ENCODE peak calls at places on chromosome 9, in nine cellular contexts. One of them, this sample, is unnamed. For H3K27me3, the result is how much of the 10 kb centered on the place peaks cover.

GRCh38 chr9:121743441-121744001 is 92.1 kb downstream of the DAB2IP start:
- DNase-seq in tibial artery: peak
- DNase-seq in stomach: peak
- DNase-seq in A673: no peak
- DNase-seq in HCT116: peak
- DNase-seq in brain microvascular endothelial cell: peak
- DNase-seq in endothelial cell of umbilical vein: peak
- DNase-seq in psoas muscle: peak
- DNase-seq in upper lobe of right lung: peak
- DNase-seq in this sample: peak

GRCh38 chr9:124752967-124753366 is 18.1 kb downstream of the NR6A1 start:
- DNase-seq in tibial artery: no peak
- DNase-seq in stomach: no peak
- DNase-seq in A673: no peak
- DNase-seq in HCT116: no peak
- DNase-seq in brain microvascular endothelial cell: no peak
- DNase-seq in endothelial cell of umbilical vein: no peak
- DNase-seq in psoas muscle: no peak
- DNase-seq in upper lobe of right lung: no peak
- DNase-seq in this sample: no peak

GRCh38 chr9:73155389-73155788 is 3.7 kb downstream of the ANXA1 start:
- DNase-seq in tibial artery: no peak
- DNase-seq in stomach: no peak
- DNase-seq in A673: peak
- DNase-seq in HCT116: no peak
- DNase-seq in brain microvascular endothelial cell: no peak
- DNase-seq in endothelial cell of umbilical vein: peak
- DNase-seq in psoas muscle: no peak
- DNase-seq in upper lobe of right lung: no peak
- DNase-seq in this sample: no peak

GRCh38 chr9:92608221-92609141 is 61.5 kb downstream of the IPPK start:
- DNase-seq in tibial artery: peak
- DNase-seq in stomach: no peak
- DNase-seq in A673: no peak
- DNase-seq in HCT116: no peak
- DNase-seq in brain microvascular endothelial cell: no peak
- DNase-seq in endothelial cell of umbilical vein: no peak
- DNase-seq in psoas muscle: peak
- DNase-seq in upper lobe of right lung: no peak
- DNase-seq in this sample: peak

GRCh38 chr9:26292943-26293342 is 599.7 kb downstream of the CAAP1 start:
- DNase-seq in tibial artery: no peak
- DNase-seq in stomach: no peak
- DNase-seq in A673: peak
- DNase-seq in HCT116: no peak
- DNase-seq in brain microvascular endothelial cell: peak
- DNase-seq in endothelial cell of umbilical vein: no peak
- DNase-seq in psoas muscle: no peak
- DNase-seq in upper lobe of right lung: no peak
- DNase-seq in this sample: no peak

GRCh38 chr9:99269429-99269828 is 47.3 kb downstream of the SEC61B start:
- DNase-seq in tibial artery: no peak
- DNase-seq in stomach: no peak
- DNase-seq in A673: no peak
- DNase-seq in HCT116: no peak
- DNase-seq in brain microvascular endothelial cell: peak
- DNase-seq in endothelial cell of umbilical vein: peak
- DNase-seq in psoas muscle: no peak
- DNase-seq in upper lobe of right lung: no peak
- DNase-seq in this sample: no peak

GRCh38 chr9:129994947-129995346 is 48.0 kb downstream of the FNBP1 start:
- DNase-seq in tibial artery: no peak
- DNase-seq in stomach: no peak
- DNase-seq in A673: no peak
- DNase-seq in HCT116: no peak
- DNase-seq in brain microvascular endothelial cell: no peak
- DNase-seq in endothelial cell of umbilical vein: peak
- DNase-seq in psoas muscle: no peak
- DNase-seq in upper lobe of right lung: no peak
- DNase-seq in this sample: no peak

GRCh38 chr9:101435601-101436079 is at the start of gene ALDOB:
- DNase-seq in tibial artery: no peak
- DNase-seq in stomach: no peak
- DNase-seq in A673: no peak
- DNase-seq in HCT116: no peak
- DNase-seq in brain microvascular endothelial cell: no peak
- DNase-seq in endothelial cell of umbilical vein: no peak
- DNase-seq in psoas muscle: no peak
- DNase-seq in upper lobe of right lung: no peak
- DNase-seq in this sample: no peak

GRCh38 chr9:104279535-104280215 is 185.6 kb downstream of the SMC2 start:
- DNase-seq in tibial artery: no peak
- DNase-seq in stomach: no peak
- DNase-seq in A673: peak
- DNase-seq in HCT116: no peak
- DNase-seq in brain microvascular endothelial cell: no peak
- DNase-seq in endothelial cell of umbilical vein: peak
- DNase-seq in psoas muscle: no peak
- DNase-seq in upper lobe of right lung: no peak
- DNase-seq in this sample: no peak

GRCh38 chr9:38423939-38424843 is at the start of gene IGFBPL1:
- DNase-seq in tibial artery: peak
- DNase-seq in stomach: no peak
- DNase-seq in A673: peak
- DNase-seq in HCT116: no peak
- DNase-seq in brain microvascular endothelial cell: no peak
- DNase-seq in endothelial cell of umbilical vein: peak
- DNase-seq in psoas muscle: no peak
- DNase-seq in upper lobe of right lung: peak
- DNase-seq in this sample: no peak

GRCh38 chr9:105118646-105119045 is 125.8 kb upstream of the SLC44A1 start:
- DNase-seq in tibial artery: no peak
- DNase-seq in stomach: no peak
- DNase-seq in A673: no peak
- DNase-seq in HCT116: no peak
- DNase-seq in brain microvascular endothelial cell: no peak
- DNase-seq in endothelial cell of umbilical vein: no peak
- DNase-seq in psoas muscle: no peak
- DNase-seq in upper lobe of right lung: no peak
- DNase-seq in this sample: no peak

GRCh38 chr9:137708590-137709284 is 89.9 kb downstream of the EHMT1 start:
- DNase-seq in tibial artery: no peak
- DNase-seq in stomach: no peak
- DNase-seq in A673: no peak
- DNase-seq in HCT116: no peak
- DNase-seq in brain microvascular endothelial cell: no peak
- DNase-seq in endothelial cell of umbilical vein: no peak
- DNase-seq in psoas muscle: no peak
- DNase-seq in upper lobe of right lung: no peak
- DNase-seq in this sample: no peak

GRCh38 chr9:87445646-87446045 is 52.0 kb upstream of the DAPK1 start:
- DNase-seq in tibial artery: no peak
- DNase-seq in stomach: peak
- DNase-seq in A673: peak
- DNase-seq in HCT116: peak
- DNase-seq in brain microvascular endothelial cell: peak
- DNase-seq in endothelial cell of umbilical vein: peak
- DNase-seq in psoas muscle: no peak
- DNase-seq in upper lobe of right lung: no peak
- DNase-seq in this sample: no peak

GRCh38 chr9:75891277-75892167 is 1.0 kb downstream of the PCSK5 start:
- DNase-seq in tibial artery: peak
- DNase-seq in stomach: no peak
- DNase-seq in A673: peak
- DNase-seq in HCT116: peak
- DNase-seq in brain microvascular endothelial cell: peak
- DNase-seq in endothelial cell of umbilical vein: peak
- DNase-seq in psoas muscle: peak
- DNase-seq in upper lobe of right lung: peak
- DNase-seq in this sample: peak

GRCh38 chr9:133742251-133742650 is 4.1 kb upstream of the SARDH start:
- DNase-seq in tibial artery: peak
- DNase-seq in stomach: no peak
- DNase-seq in A673: no peak
- DNase-seq in HCT116: no peak
- DNase-seq in brain microvascular endothelial cell: no peak
- DNase-seq in endothelial cell of umbilical vein: no peak
- DNase-seq in psoas muscle: no peak
- DNase-seq in upper lobe of right lung: peak
- DNase-seq in this sample: no peak

GRCh38 chr9:125732562-125732961 is 14.6 kb upstream of the PBX3 start:
- DNase-seq in tibial artery: no peak
- DNase-seq in stomach: no peak
- DNase-seq in A673: no peak
- DNase-seq in HCT116: no peak
- DNase-seq in brain microvascular endothelial cell: no peak
- DNase-seq in endothelial cell of umbilical vein: no peak
- DNase-seq in psoas muscle: no peak
- DNase-seq in upper lobe of right lung: no peak
- DNase-seq in this sample: no peak

GRCh38 chr9:137490532-137491186 is 31.5 kb upstream of the NSMF start:
- DNase-seq in tibial artery: no peak
- DNase-seq in stomach: no peak
- DNase-seq in A673: no peak
- DNase-seq in HCT116: no peak
- DNase-seq in brain microvascular endothelial cell: no peak
- DNase-seq in endothelial cell of umbilical vein: no peak
- DNase-seq in psoas muscle: no peak
- DNase-seq in upper lobe of right lung: peak
- DNase-seq in this sample: no peak

GRCh38 chr9:17003576-17004240 is 131.1 kb upstream of the CNTLN start:
- DNase-seq in tibial artery: no peak
- DNase-seq in stomach: no peak
- DNase-seq in A673: no peak
- DNase-seq in HCT116: no peak
- DNase-seq in brain microvascular endothelial cell: peak
- DNase-seq in endothelial cell of umbilical vein: no peak
- DNase-seq in psoas muscle: no peak
- DNase-seq in upper lobe of right lung: no peak
- DNase-seq in this sample: no peak

GRCh38 chr9:346114-346513 is 131.4 kb downstream of the DOCK8 start:
- DNase-seq in tibial artery: no peak
- DNase-seq in stomach: no peak
- DNase-seq in A673: no peak
- DNase-seq in HCT116: no peak
- DNase-seq in brain microvascular endothelial cell: no peak
- DNase-seq in endothelial cell of umbilical vein: no peak
- DNase-seq in psoas muscle: no peak
- DNase-seq in upper lobe of right lung: no peak
- DNase-seq in this sample: no peak

GRCh38 chr9:128885376-128885775 is 3.4 kb downstream of the LRRC8A start:
- DNase-seq in tibial artery: no peak
- DNase-seq in stomach: no peak
- DNase-seq in A673: no peak
- DNase-seq in HCT116: no peak
- DNase-seq in brain microvascular endothelial cell: no peak
- DNase-seq in endothelial cell of umbilical vein: no peak
- DNase-seq in psoas muscle: no peak
- DNase-seq in upper lobe of right lung: no peak
- DNase-seq in this sample: no peak
- TF ChIP-seq CTCF in tibial artery: no peak
- TF ChIP-seq CTCF in stomach: no peak
- TF ChIP-seq CTCF in A673: no peak
- TF ChIP-seq CTCF in HCT116: no peak
- TF ChIP-seq CTCF in brain microvascular endothelial cell: no peak
- TF ChIP-seq CTCF in endothelial cell of umbilical vein: no peak
- TF ChIP-seq CTCF in psoas muscle: no peak
- TF ChIP-seq CTCF in upper lobe of right lung: no peak
- TF ChIP-seq CTCF in this sample: no peak

DNA sequence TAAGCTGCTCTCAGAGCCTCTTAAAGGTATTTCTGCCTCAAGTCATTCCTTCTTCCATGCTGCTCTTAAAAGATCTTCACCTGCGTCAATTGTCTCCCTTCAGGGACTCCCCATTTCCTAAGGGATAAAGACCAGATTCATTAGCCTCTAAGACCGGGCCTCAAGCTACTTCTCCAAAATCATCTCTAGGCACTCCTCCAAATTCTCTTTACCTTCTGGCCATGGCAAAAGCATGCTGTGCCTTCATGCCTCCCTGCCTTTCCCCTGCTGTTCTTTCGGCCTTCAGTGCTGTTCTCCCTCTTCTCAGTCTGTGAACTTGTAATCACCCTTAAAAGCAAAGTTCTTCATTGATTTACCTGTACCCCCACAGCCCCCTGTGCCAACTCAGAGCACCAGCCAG is 4.4 kb downstream of the TMOD1 start:
- DNase-seq in tibial artery: no peak
- DNase-seq in stomach: no peak
- DNase-seq in A673: no peak
- DNase-seq in HCT116: no peak
- DNase-seq in brain microvascular endothelial cell: no peak
- DNase-seq in endothelial cell of umbilical vein: no peak
- DNase-seq in psoas muscle: no peak
- DNase-seq in upper lobe of right lung: no peak
- DNase-seq in this sample: no peak
- H3K27me3 ChIP-seq in tibial artery: under half
- H3K27me3 ChIP-seq in stomach: under half
- H3K27me3 ChIP-seq in A673: half or more
- H3K27me3 ChIP-seq in HCT116: under half
- H3K27me3 ChIP-seq in brain microvascular endothelial cell: under half
- H3K27me3 ChIP-seq in endothelial cell of umbilical vein: under half
- H3K27me3 ChIP-seq in psoas muscle: under half
- H3K27me3 ChIP-seq in upper lobe of right lung: under half
- H3K27me3 ChIP-seq in this sample: under half

DNA sequence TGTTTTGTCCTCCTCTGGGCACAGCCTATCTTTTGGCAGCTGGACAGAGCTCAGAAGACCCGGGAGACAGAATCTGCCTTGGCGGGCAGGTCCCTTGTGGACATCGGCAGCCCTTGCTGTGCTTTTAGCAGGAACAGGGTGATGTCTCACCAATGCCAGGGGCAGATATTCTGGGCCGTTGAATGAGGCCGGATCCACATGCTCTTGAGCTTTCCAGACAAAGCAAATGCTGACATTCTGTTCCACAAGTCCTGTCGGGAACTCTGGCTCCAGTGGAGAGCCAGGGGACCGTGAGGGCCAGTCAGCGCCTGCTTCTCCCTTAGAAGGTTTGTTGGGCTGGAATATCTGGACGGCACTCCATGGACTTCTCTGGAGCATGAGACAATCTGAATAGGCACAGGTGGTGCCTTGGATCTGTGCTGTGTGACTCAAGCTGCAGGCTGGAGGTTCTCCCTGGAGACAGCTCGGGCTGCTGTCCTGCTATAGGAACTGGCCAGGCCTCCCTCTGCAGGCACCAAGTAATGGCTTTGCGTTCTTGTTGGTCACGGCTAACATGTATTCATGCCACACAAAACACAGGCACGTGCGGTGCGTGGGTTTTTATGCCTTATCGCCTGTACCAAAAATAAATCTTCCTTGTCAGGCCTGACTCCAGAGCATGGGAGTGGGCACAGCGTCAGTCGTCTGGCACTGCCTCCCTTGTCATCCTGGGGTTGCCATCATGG is 80.3 kb downstream of the GADD45G start:
- DNase-seq in tibial artery: peak
- DNase-seq in stomach: peak
- DNase-seq in A673: no peak
- DNase-seq in HCT116: no peak
- DNase-seq in brain microvascular endothelial cell: no peak
- DNase-seq in endothelial cell of umbilical vein: no peak
- DNase-seq in psoas muscle: peak
- DNase-seq in upper lobe of right lung: no peak
- DNase-seq in this sample: peak
- H3K27ac ChIP-seq in tibial artery: peak
- H3K27ac ChIP-seq in stomach: no peak
- H3K27ac ChIP-seq in A673: no peak
- H3K27ac ChIP-seq in HCT116: peak
- H3K27ac ChIP-seq in brain microvascular endothelial cell: no peak
- H3K27ac ChIP-seq in endothelial cell of umbilical vein: no peak
- H3K27ac ChIP-seq in psoas muscle: peak
- H3K27ac ChIP-seq in upper lobe of right lung: no peak
- H3K27ac ChIP-seq in this sample: peak

GRCh38 chr9:34126207-34127034 is at the start of gene DCAF12:
- DNase-seq in tibial artery: peak
- DNase-seq in stomach: peak
- DNase-seq in A673: peak
- DNase-seq in HCT116: peak
- DNase-seq in brain microvascular endothelial cell: peak
- DNase-seq in endothelial cell of umbilical vein: peak
- DNase-seq in psoas muscle: peak
- DNase-seq in upper lobe of right lung: peak
- DNase-seq in this sample: peak
- TF ChIP-seq CTCF in tibial artery: no peak
- TF ChIP-seq CTCF in stomach: no peak
- TF ChIP-seq CTCF in A673: no peak
- TF ChIP-seq CTCF in HCT116: no peak
- TF ChIP-seq CTCF in brain microvascular endothelial cell: peak
- TF ChIP-seq CTCF in endothelial cell of umbilical vein: no peak
- TF ChIP-seq CTCF in psoas muscle: peak
- TF ChIP-seq CTCF in upper lobe of right lung: no peak
- TF ChIP-seq CTCF in this sample: no peak

This sample was measured in left ventricle myocardium inferior.